ENCODE peak calls at places on chromosomes 16 and 17, in four cellular contexts. L is IMR-90; C is stimulated activated naive CD8-positive, alpha-beta T cell treated with anti-CD3 and anti-CD28 coated beads, Interleukin-15, Interleukin-2, amounts not matched to agents 100 U/mL and 50 U/mL, for 24 hours; Y is endodermal cell. U is an unnamed sample.
A peak's percentile ranks its signal among the peaks of the same experiment; 100 is the strongest.

GRCh38 chr16:75007443-75007842 is 8.6 kb downstream of the ZNRF1 start:
- DNase-seq in L (no peak), Y (no peak), C (no peak), U (no peak)

GRCh38 chr16:72884037-72884436 is 163.9 kb downstream of the ZFHX3 start:
- DNase-seq in Y (no peak), L (peak; percentile 56), C (no peak), U (no peak)

GRCh38 chr16:11315499-11315898 is 29.8 kb upstream of the RMI2 start:
- DNase-seq in C (no peak), L (peak; percentile 68), Y (peak; percentile 97), U (no peak)

GRCh38 chr17:75370288-75370687 is 35.2 kb downstream of the GRB2 start:
- DNase-seq in Y (peak; percentile 37), L (no peak), C (no peak), U (no peak)

GRCh38 chr16:30065943-30066881 is 652 bp downstream of the ALDOA start:
- DNase-seq in Y (no peak), L (peak; percentile 70), C (peak; percentile 54), U (no peak)

GRCh38 chr17:20302191-20302917 is 165.0 kb downstream of the LGALS9B start:
- DNase-seq in Y (peak; percentile 37), L (peak; percentile 4), C (no peak), U (no peak)

GRCh38 chr16:12386076-12386641 is 409.6 kb downstream of the SNX29 start:
- DNase-seq in Y (peak; percentile 67), L (no peak), C (no peak), U (no peak)

GRCh38 chr17:17356931-17357270 is 53.7 kb downstream of the NT5M start:
- DNase-seq in Y (peak; percentile 42), L (no peak), C (no peak), U (no peak)

GRCh38 chr16:66295761-66296546 is 70.5 kb upstream of the CDH5 start:
- DNase-seq in L (no peak), Y (peak; percentile 32), C (no peak), U (no peak)

GRCh38 chr17:6101706-6102105 is 31.5 kb downstream of the WSCD1 start:
- DNase-seq in C (no peak), Y (peak; percentile 85), L (no peak), U (no peak)

GRCh38 chr17:7223375-7223774 is 3.6 kb downstream of the ACADVL start:
- DNase-seq in C (no peak), L (no peak), Y (no peak), U (no peak)

GRCh38 chr16:81151648-81152047 is 55.5 kb upstream of the GCSH start:
- DNase-seq in Y (no peak), L (no peak), C (no peak), U (no peak)